ENCODE peak calls at places on chromosomes 16 and 17, in ten cellular contexts. T is ascending aorta; Y is bronchial epithelial cell; G is GM23338; C is Caco-2; Z is colonic mucosa; B is GM23248; K is SJCRH30; J is psoas muscle; R is CD4-positive, alpha-beta memory T cell. X is an unnamed sample. For H3K36me3 and H3K27me3, the result is how much of the 10 kb centered on the place peaks cover.

GRCh38 chr16:86768999-86769398 is 190.7 kb downstream of the FOXL1 start:
- DNase-seq in T (no peak), Y (peak), G (no peak), C (no peak), Z (no peak), B (no peak), K (no peak), J (no peak), R (no peak), X (no peak)

GRCh38 chr16:35195173-35195863 is 1735.9 kb downstream of the TP53TG3F start:
- DNase-seq in T (no peak), Y (no peak), G (peak), C (no peak), Z (no peak), B (no peak), K (no peak), J (no peak), R (no peak), X (no peak)

GRCh38 chr17:40540448-40540847 is 24.8 kb downstream of the CCR7 start:
- DNase-seq in T (no peak), Y (no peak), G (no peak), C (no peak), Z (no peak), B (no peak), K (no peak), J (no peak), R (peak), X (no peak)

GRCh38 chr17:40447148-40447644 is 3.9 kb downstream of the IGFBP4 start:
- DNase-seq in T (no peak), Y (no peak), G (no peak), C (no peak), Z (peak), B (no peak), K (no peak), J (peak), R (no peak), X (peak)

GRCh38 chr16:2091722-2092620 is 43.7 kb downstream of the PKD1 start:
- DNase-seq in T (no peak), Y (no peak), G (peak), C (peak), Z (peak), B (no peak), K (no peak), J (no peak), R (no peak), X (no peak)

GRCh38 chr17:44223574-44224046 is 4.1 kb upstream of the UBTF start:
- DNase-seq in T (no peak), Y (peak), G (no peak), C (no peak), Z (peak), B (peak), K (no peak), J (peak), R (no peak), X (peak)

GRCh38 chr16:57953857-57954256 is 17.1 kb downstream of the CNGB1 start:
- DNase-seq in T (no peak), Y (no peak), G (no peak), C (no peak), Z (no peak), B (no peak), K (no peak), J (no peak), R (no peak), X (no peak)

GRCh38 chr16:49260253-49260652 is 21.4 kb downstream of the CBLN1 start:
- DNase-seq in T (no peak), Y (no peak), G (no peak), C (no peak), Z (no peak), B (no peak), K (no peak), J (no peak), R (no peak), X (no peak)

GRCh38 chr17:69654981-69655581 is 240.6 kb downstream of the MAP2K6 start:
- DNase-seq in T (no peak), Y (peak), G (no peak), C (no peak), Z (no peak), B (peak), K (peak), J (no peak), R (no peak), X (peak)

GRCh38 chr17:58956997-58957724 is 149.5 kb downstream of the TRIM37 start:
- DNase-seq in T (no peak), Y (peak), G (no peak), C (no peak), Z (no peak), B (peak), K (no peak), J (no peak), R (no peak), X (peak)

GRCh38 chr16:8679156-8679555 is 4.7 kb downstream of the ABAT start:
- DNase-seq in T (no peak), Y (peak), G (no peak), C (peak), Z (no peak), B (peak), K (no peak), J (no peak), R (no peak), X (no peak)

GRCh38 chr17:49680314-49680713 is 2.4 kb upstream of the SPOP start:
- DNase-seq in T (no peak), Y (no peak), G (no peak), C (no peak), Z (no peak), B (no peak), K (no peak), J (no peak), R (no peak), X (no peak)

GRCh38 chr17:41894791-41895331 is 23.9 kb downstream of the ACLY start:
- DNase-seq in T (no peak), Y (peak), G (no peak), C (peak), Z (no peak), B (peak), K (no peak), J (peak), R (no peak), X (peak)

GRCh38 chr17:20116683-20117309 is 107.6 kb downstream of the SPECC1 start:
- DNase-seq in T (no peak), Y (peak), G (peak), C (peak), Z (peak), B (peak), K (peak), J (no peak), R (peak), X (peak)

GRCh38 chr16:35391328-35391727 is 1931.9 kb downstream of the TP53TG3F start:
- DNase-seq in T (no peak), Y (peak), G (peak), C (peak), Z (no peak), B (peak), K (peak), J (peak), R (no peak), X (peak)

GRCh38 chr17:860805-861204 is 78.7 kb downstream of the MRM3 start:
- DNase-seq in T (no peak), Y (no peak), G (no peak), C (no peak), Z (no peak), B (no peak), K (no peak), J (no peak), R (no peak), X (no peak)

GRCh38 chr17:11981862-11982261 is 15.4 kb downstream of the ZNF18 start:
- DNase-seq in T (no peak), Y (no peak), G (peak), C (no peak), Z (no peak), B (no peak), K (no peak), J (no peak), R (no peak), X (no peak)

GRCh38 chr17:63961355-63962207 is 11.1 kb downstream of the SCN4A start:
- DNase-seq in T (no peak), Y (peak), G (peak), C (peak), Z (peak), B (peak), K (peak), J (peak), R (no peak), X (peak)

GRCh38 chr16:1244881-1245280 is 4.4 kb downstream of the TPSAB1 start:
- DNase-seq in T (no peak), Y (no peak), G (no peak), C (no peak), Z (no peak), B (no peak), K (no peak), J (no peak), R (no peak), X (no peak)

GRCh38 chr16:72832640-72833039 is 215.3 kb downstream of the ZFHX3 start:
- DNase-seq in T (peak), Y (peak), G (peak), C (peak), Z (peak), B (peak), K (peak), J (peak), R (peak), X (peak)

GRCh38 chr16:1493746-1494094 is 560 bp downstream of the TELO2 start:
- DNase-seq in T (no peak), Y (no peak), G (peak), C (no peak), Z (no peak), B (peak), K (peak), J (no peak), R (peak), X (peak)

GRCh38 chr16:50038756-50039529 is 13.9 kb downstream of the CNEP1R1 start:
- DNase-seq in T (peak), Y (no peak), G (peak), C (no peak), Z (peak), B (peak), K (no peak), J (peak), R (no peak), X (no peak)

GRCh38 chr16:22304411-22304810 is 7.2 kb downstream of the POLR3E start:
- DNase-seq in T (no peak), Y (no peak), G (no peak), C (no peak), Z (no peak), B (no peak), K (no peak), J (no peak), R (no peak), X (no peak)

GRCh38 chr16:22232277-22233049 is 26.4 kb downstream of the EEF2K start:
- DNase-seq in T (no peak), Y (peak), G (no peak), C (peak), Z (peak), B (peak), K (no peak), J (no peak), R (no peak), X (no peak)

GRCh38 chr16:56617212-56618085 is 8.1 kb upstream of the MT1E start:
- DNase-seq in T (no peak), Y (peak), G (peak), C (no peak), Z (peak), B (peak), K (no peak), J (peak), R (no peak), X (peak)

GRCh38 chr16:29977063-29977462 is 3.4 kb downstream of the TAOK2 start:
- DNase-seq in T (no peak), Y (no peak), G (no peak), C (no peak), Z (no peak), B (no peak), K (no peak), J (no peak), R (no peak), X (no peak)
- H3K36me3 ChIP-seq in T (under half), Y (under half), G (under half), C (under half), Z (under half), B (under half), K (under half), J (under half), R (half or more), X (half or more)

DNA sequence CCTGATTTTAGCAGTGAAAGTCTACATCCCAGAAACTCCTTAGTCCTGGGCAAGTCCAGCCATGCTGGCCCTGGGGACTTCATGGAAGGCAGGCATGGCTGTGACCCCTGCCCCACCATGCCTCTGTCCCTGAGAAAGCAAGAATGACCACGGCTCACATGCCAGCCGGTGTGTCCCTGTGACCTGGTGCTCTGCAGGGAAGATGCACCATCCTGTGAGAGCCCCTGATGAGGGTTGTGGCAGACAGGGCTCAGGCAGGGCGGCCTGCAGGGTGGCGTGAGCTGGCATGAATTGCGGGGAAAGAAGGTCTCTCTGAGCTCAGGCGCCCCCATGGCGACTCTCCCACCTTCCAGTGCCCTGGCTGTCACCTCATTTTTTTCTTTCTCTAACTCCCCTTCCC is 260.3 kb downstream of the RBFOX3 start:
- DNase-seq in T (no peak), Y (no peak), G (no peak), C (no peak), Z (no peak), B (no peak), K (no peak), J (no peak), R (no peak), X (no peak)
- H3K27me3 ChIP-seq in T (under half), Y (under half), G (under half), C (under half), Z (under half), B (under half), K (half or more), J (under half), R (under half), X (half or more)

GRCh38 chr16:27401768-27402568 is at the start of gene IL21R:
- DNase-seq in T (peak), Y (no peak), G (no peak), C (no peak), Z (peak), B (peak), K (peak), J (peak), R (peak), X (peak)

GRCh38 chr16:27400751-27401620 is 988 bp upstream of the IL21R start:
- DNase-seq in T (no peak), Y (no peak), G (no peak), C (no peak), Z (no peak), B (peak), K (no peak), J (no peak), R (no peak), X (peak)

GRCh38 chr16:27402964-27403600 is 1.1 kb downstream of the IL21R start:
- DNase-seq in T (no peak), Y (no peak), G (no peak), C (no peak), Z (no peak), B (no peak), K (peak), J (no peak), R (peak), X (no peak)

GRCh38 chr16:27403601-27403992 is 1.6 kb downstream of the IL21R start:
- DNase-seq in T (no peak), Y (no peak), G (no peak), C (no peak), Z (no peak), B (no peak), K (no peak), J (no peak), R (no peak), X (no peak)

DNA sequence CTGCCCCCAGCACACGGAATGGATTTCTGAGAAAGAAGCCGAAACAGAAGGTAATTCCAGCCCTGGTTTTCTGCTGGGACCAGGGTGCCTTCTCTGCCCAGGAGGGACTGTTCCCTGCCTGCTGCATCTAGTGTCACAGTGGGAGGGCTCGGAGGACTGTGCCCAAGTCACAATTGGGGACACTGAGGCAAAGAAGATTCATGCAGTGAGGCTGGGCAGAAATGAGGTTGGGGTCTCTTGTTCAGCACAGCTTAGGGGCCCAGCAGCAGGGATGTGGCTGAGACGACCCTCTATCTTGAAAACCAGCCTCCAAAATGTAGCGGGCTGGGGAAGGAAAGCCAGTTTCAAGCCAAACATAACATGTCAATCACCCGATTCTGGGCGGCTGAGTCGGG is 592 bp downstream of the IL21R start:
- DNase-seq in T (no peak), Y (no peak), G (no peak), C (no peak), Z (no peak), B (no peak), K (no peak), J (no peak), R (no peak), X (no peak)
- H3K4me3 ChIP-seq in T (peak), Y (no peak), G (no peak), C (no peak), Z (peak), B (peak), K (peak), J (peak), R (peak), X (no peak)

GRCh38 chr17:78049609-78050008 is 78.9 kb downstream of the TMC6 start:
- DNase-seq in T (no peak), Y (no peak), G (no peak), C (no peak), Z (no peak), B (no peak), K (no peak), J (no peak), R (no peak), X (no peak)
- H3K36me3 ChIP-seq in T (under half), Y (under half), G (under half), C (under half), Z (under half), B (under half), K (under half), J (under half), R (half or more), X (under half)

GRCh38 chr16:12628526-12628925 is 175.2 kb downstream of the CPPED1 start:
- DNase-seq in T (no peak), Y (no peak), G (no peak), C (no peak), Z (no peak), B (no peak), K (no peak), J (no peak), R (no peak), X (peak)
- H3K27me3 ChIP-seq in T (under half), Y (under half), G (under half), C (under half), Z (under half), B (under half), K (under half), J (under half), R (under half), X (under half)

DNA sequence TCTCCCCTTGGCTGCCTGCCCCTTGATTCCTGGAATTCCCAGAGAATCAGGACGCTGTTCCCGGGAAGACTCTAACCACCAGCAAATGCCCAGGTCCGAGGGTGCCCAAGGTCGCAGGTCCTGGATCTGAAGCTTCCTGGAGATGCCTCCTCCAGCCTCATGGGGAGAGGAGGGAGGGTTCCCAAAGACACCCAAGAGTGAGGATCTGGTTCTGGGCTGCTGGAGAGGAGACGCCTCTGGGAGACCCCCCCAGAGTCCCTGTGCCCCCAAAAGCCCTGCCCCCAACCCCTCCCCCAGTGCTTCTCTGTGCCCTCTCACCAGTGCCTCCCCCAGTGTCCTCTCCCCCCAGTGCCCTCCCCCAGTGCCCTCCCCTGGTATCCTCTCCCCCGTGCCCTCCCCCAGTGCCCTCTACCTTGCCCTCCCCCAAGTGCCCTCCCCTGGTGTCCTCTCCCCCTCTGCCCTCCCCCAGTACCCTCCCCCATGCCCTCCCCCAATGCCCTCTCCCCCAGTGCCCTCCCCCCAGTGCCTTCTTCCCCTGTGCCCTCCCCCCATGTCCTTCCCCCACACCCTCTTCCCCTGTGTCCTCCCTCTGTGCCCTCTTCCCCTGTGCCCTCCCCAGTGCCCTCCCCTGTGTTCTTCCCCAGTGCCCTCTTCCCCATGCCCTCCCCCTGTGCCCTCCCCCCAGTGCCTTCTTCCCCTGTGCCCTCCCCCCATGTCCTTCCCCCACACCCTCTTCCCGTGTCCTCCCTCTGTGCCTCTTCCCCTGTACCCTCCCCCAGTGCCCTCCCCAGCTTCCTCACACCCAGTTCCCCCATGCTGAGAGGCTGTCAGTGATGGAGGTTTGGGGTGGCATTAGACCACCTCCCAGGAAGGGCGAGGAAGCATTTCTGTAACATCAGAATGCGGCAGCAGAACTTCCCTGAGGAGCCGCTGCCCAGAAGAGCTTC is 6.3 kb upstream of the SECTM1 start:
- DNase-seq in T (no peak), Y (no peak), G (no peak), C (no peak), Z (no peak), B (no peak), K (no peak), J (no peak), R (no peak), X (no peak)
- H3K4me3 ChIP-seq in T (peak), Y (peak), G (no peak), C (peak), Z (peak), B (peak), K (peak), J (peak), R (no peak), X (peak)

GRCh38 chr17:38893113-38893512 is 23.3 kb downstream of the LASP1 start:
- DNase-seq in T (no peak), Y (no peak), G (no peak), C (no peak), Z (no peak), B (no peak), K (no peak), J (no peak), R (no peak), X (no peak)
- H3K36me3 ChIP-seq in T (half or more), Y (under half), G (under half), C (under half), Z (under half), B (half or more), K (under half), J (under half), R (under half), X (half or more)

GRCh38 chr17:30237296-30238002 is 2.0 kb upstream of the SLC6A4 start:
- DNase-seq in T (no peak), Y (no peak), G (peak), C (no peak), Z (no peak), B (peak), K (no peak), J (no peak), R (no peak), X (no peak)

GRCh38 chr17:30239089-30239462 is 3.6 kb upstream of the SLC6A4 start:
- DNase-seq in T (no peak), Y (no peak), G (no peak), C (no peak), Z (no peak), B (no peak), K (no peak), J (no peak), R (no peak), X (no peak)

GRCh38 chr17:30238003-30238344 is 2.5 kb upstream of the SLC6A4 start:
- DNase-seq in T (no peak), Y (no peak), G (no peak), C (no peak), Z (no peak), B (no peak), K (no peak), J (no peak), R (no peak), X (no peak)

GRCh38 chr17:30240177-30240576 is 4.7 kb upstream of the SLC6A4 start:
- DNase-seq in T (no peak), Y (no peak), G (no peak), C (no peak), Z (no peak), B (no peak), K (no peak), J (no peak), R (no peak), X (no peak)

GRCh38 chr17:30238387-30239088 is 3.0 kb upstream of the SLC6A4 start:
- DNase-seq in T (no peak), Y (no peak), G (peak), C (no peak), Z (no peak), B (no peak), K (no peak), J (no peak), R (no peak), X (no peak)
- H3K27me3 ChIP-seq in T (under half), Y (under half), G (half or more), C (under half), Z (under half), B (under half), K (under half), J (under half), R (under half), X (under half)

X was measured in adipocyte.